ENCODE peak calls at places on chromosome 19, in eight cellular contexts. T is NCI-H1694 treated with DMSO at 0.1 percent for 48 hours, O is Calu3, M is endothelial cell, N is breast epithelium, A is cardiac muscle cell, L is LoVo, R is activated T-helper 1 cell treated with Interleukin-2 at 50 U/mL for 16 hours. F is an unnamed sample.

GRCh38 chr19:28429356-28429755 is 783.6 kb downstream of the UQCRFS1 start:
- DNase-seq in T (no peak), O (no peak), M (no peak), N (no peak), A (no peak), L (no peak), R (no peak), F (no peak)

GRCh38 chr19:14563989-14564650 is 7.7 kb downstream of the NDUFB7 start:
- DNase-seq in T (no peak), O (no peak), M (no peak), N (no peak), A (no peak), L (no peak), R (no peak), F (no peak)

GRCh38 chr19:42554046-42554575 is 25.8 kb upstream of the CEACAM1 start:
- DNase-seq in T (no peak), O (no peak), M (no peak), N (no peak), A (no peak), L (no peak), R (no peak), F (no peak)

GRCh38 chr19:4258181-4258580 is 11.3 kb downstream of the YJU2 start:
- DNase-seq in T (no peak), O (no peak), M (no peak), N (no peak), A (no peak), L (no peak), R (no peak), F (no peak)

GRCh38 chr19:41050426-41050825 is 37.8 kb upstream of the CYP2A13 start:
- DNase-seq in T (no peak), O (no peak), M (no peak), N (no peak), A (no peak), L (no peak), R (no peak), F (no peak)

GRCh38 chr19:17680235-17680722 is 7.9 kb downstream of the UNC13A start:
- DNase-seq in T (no peak), O (peak), M (peak), N (peak), A (peak), L (peak), R (no peak), F (peak)

GRCh38 chr19:42075364-42075615 is 676 bp upstream of the ZNF574 start:
- DNase-seq in T (no peak), O (no peak), M (no peak), N (no peak), A (no peak), L (no peak), R (no peak), F (no peak)

GRCh38 chr19:3450796-3451411 is 29.4 kb downstream of the SMIM24 start:
- DNase-seq in T (peak), O (peak), M (no peak), N (no peak), A (no peak), L (no peak), R (no peak), F (no peak)

F was measured in activated CD8-positive, alpha-beta memory T cell treated with anti-CD3 and anti-CD28 coated beads, Interleukin-2, amount 50 U/mL, for 4 hours.